ENCODE peak calls at places on chromosome 22, in seven cellular contexts. P, V, D, R, Y, W and H are unnamed samples.

GRCh38 chr22:43004362-43005035 is 10.4 kb downstream of the PACSIN2 start:
- DNase-seq in P (no peak), V (no peak), D (no peak), R (no peak), Y (no peak), W (no peak), H (no peak)

GRCh38 chr22:46092011-46092410 is 58.3 kb upstream of the PPARA start:
- DNase-seq in P (peak), V (no peak), D (no peak), R (no peak), Y (no peak), W (no peak), H (no peak)

GRCh38 chr22:29308791-29309262 is 2.4 kb downstream of the GAS2L1 start:
- DNase-seq in P (peak), V (no peak), D (no peak), R (no peak), Y (no peak), W (no peak), H (no peak)

GRCh38 chr22:46114518-46115387 is 35.6 kb upstream of the PPARA start:
- DNase-seq in P (no peak), V (no peak), D (no peak), R (no peak), Y (no peak), W (no peak), H (no peak)

GRCh38 chr22:38452373-38453064 is 2.5 kb downstream of the KCNJ4 start:
- DNase-seq in P (no peak), V (no peak), D (no peak), R (no peak), Y (no peak), W (no peak), H (no peak)

GRCh38 chr22:18067548-18068341 is 10.0 kb upstream of the PEX26 start:
- DNase-seq in P (no peak), V (no peak), D (peak), R (no peak), Y (no peak), W (no peak), H (no peak)

GRCh38 chr22:41808400-41808799 is 7.9 kb downstream of the CCDC134 start:
- DNase-seq in P (no peak), V (no peak), D (no peak), R (no peak), Y (no peak), W (no peak), H (no peak)

GRCh38 chr22:29780781-29781676 is 13.9 kb downstream of the UQCR10 start:
- DNase-seq in P (no peak), V (no peak), D (no peak), R (no peak), Y (no peak), W (no peak), H (no peak)

GRCh38 chr22:38257650-38258246 is 15.1 kb downstream of the TMEM184B start:
- DNase-seq in P (peak), V (no peak), D (peak), R (no peak), Y (no peak), W (peak), H (no peak)

GRCh38 chr22:28629420-28630184 is 50.0 kb downstream of the TTC28 start:
- DNase-seq in P (no peak), V (no peak), D (no peak), R (no peak), Y (no peak), W (no peak), H (no peak)

GRCh38 chr22:42752230-42752746 is 31.6 kb upstream of the A4GALT start:
- DNase-seq in P (no peak), V (no peak), D (no peak), R (no peak), Y (no peak), W (no peak), H (no peak)

GRCh38 chr22:28955817-28956216 is 72.4 kb downstream of the ZNRF3 start:
- DNase-seq in P (no peak), V (no peak), D (peak), R (peak), Y (peak), W (no peak), H (no peak)

GRCh38 chr22:46336119-46337078 is 885 bp downstream of the TRMU start:
- DNase-seq in P (peak), V (peak), D (peak), R (no peak), Y (no peak), W (no peak), H (no peak)

GRCh38 chr22:48943567-48944432 is 883.9 kb downstream of the BRD1 start:
- DNase-seq in P (peak), V (peak), D (peak), R (no peak), Y (no peak), W (no peak), H (no peak)

GRCh38 chr22:50271519-50271970 is 1.4 kb upstream of the MAPK11 start:
- DNase-seq in P (no peak), V (peak), D (peak), R (no peak), Y (peak), W (no peak), H (no peak)

GRCh38 chr22:31124290-31124689 is 1.5 kb downstream of the INPP5J start:
- DNase-seq in P (no peak), V (no peak), D (no peak), R (no peak), Y (no peak), W (no peak), H (no peak)

GRCh38 chr22:29720824-29721323 is 1.1 kb downstream of the CABP7 start:
- DNase-seq in P (no peak), V (no peak), D (no peak), R (no peak), Y (no peak), W (no peak), H (no peak)

GRCh38 chr22:17781319-17782031 is 7.2 kb upstream of the BID start:
- DNase-seq in P (no peak), V (no peak), D (peak), R (peak), Y (peak), W (peak), H (no peak)

GRCh38 chr22:43293661-43294392 is 49.3 kb downstream of the SCUBE1 start:
- DNase-seq in P (no peak), V (no peak), D (no peak), R (no peak), Y (no peak), W (no peak), H (no peak)

GRCh38 chr22:19937616-19938473 is 3.7 kb upstream of the COMT start:
- DNase-seq in P (no peak), V (no peak), D (no peak), R (no peak), Y (no peak), W (no peak), H (no peak)

GRCh38 chr22:39251762-39252460 is 7.1 kb upstream of the PDGFB start:
- DNase-seq in P (no peak), V (no peak), D (no peak), R (no peak), Y (no peak), W (no peak), H (no peak)

GRCh38 chr22:50059185-50059880 is 1.2 kb upstream of the TTLL8 start:
- DNase-seq in P (no peak), V (peak), D (peak), R (no peak), Y (no peak), W (no peak), H (no peak)

GRCh38 chr22:36971305-36971704 is 47.9 kb downstream of the TST start:
- DNase-seq in P (no peak), V (no peak), D (no peak), R (no peak), Y (no peak), W (no peak), H (no peak)

GRCh38 chr22:37248251-37248650 is 4.2 kb upstream of the RAC2 start:
- DNase-seq in P (no peak), V (no peak), D (no peak), R (no peak), Y (no peak), W (no peak), H (no peak)

GRCh38 chr22:29257751-29258181 is 10.0 kb downstream of the RHBDD3 start:
- DNase-seq in P (no peak), V (no peak), D (no peak), R (no peak), Y (no peak), W (no peak), H (no peak)

GRCh38 chr22:37818397-37819099 is 4.6 kb upstream of the GALR3 start:
- DNase-seq in P (peak), V (peak), D (peak), R (peak), Y (peak), W (peak), H (no peak)

GRCh38 chr22:49734882-49735281 is 92.8 kb downstream of the BRD1 start:
- DNase-seq in P (peak), V (no peak), D (no peak), R (no peak), Y (no peak), W (no peak), H (no peak)

GRCh38 chr22:46835288-46835687 is 72.8 kb downstream of the TBC1D22A start:
- DNase-seq in P (no peak), V (no peak), D (no peak), R (no peak), Y (no peak), W (no peak), H (no peak)

GRCh38 chr22:27108425-27109114 is 451.2 kb downstream of the MIAT start:
- DNase-seq in P (peak), V (no peak), D (no peak), R (no peak), Y (no peak), W (peak), H (no peak)

GRCh38 chr22:30298005-30298701 is 8.8 kb upstream of the CASTOR1 start:
- DNase-seq in P (no peak), V (no peak), D (no peak), R (no peak), Y (no peak), W (no peak), H (no peak)

GRCh38 chr22:46007003-46007847 is 30.3 kb upstream of the WNT7B start:
- DNase-seq in P (peak), V (no peak), D (no peak), R (no peak), Y (no peak), W (no peak), H (no peak)